ENCODE peak calls at places on chromosome 19, in seven cellular contexts. X is heart right ventricle; V is HCT116; A is body of pancreas; Z is CD4-positive, CD25-positive, alpha-beta regulatory T cell; C is psoas muscle; F is esophagus squamous epithelium. D is an unnamed sample. For H3K4me1, the result is how much of the 10 kb centered on the place peaks cover.

GRCh38 chr19:10292206-10292788 is 2.5 kb downstream of the ICAM5 start:
- DNase-seq in X (peak), V (peak), A (peak), Z (peak), C (peak), F (no peak), D (no peak)

GRCh38 chr19:10288662-10289166 is 1.0 kb upstream of the ICAM5 start:
- DNase-seq in X (no peak), V (peak), A (no peak), Z (no peak), C (no peak), F (no peak), D (no peak)

GRCh38 chr19:51001495-51001894 is at the start of gene KLK8:
- DNase-seq in X (no peak), V (no peak), A (no peak), Z (no peak), C (no peak), F (no peak), D (no peak)

GRCh38 chr19:35013820-35014754 is 14.0 kb downstream of the GRAMD1A start:
- DNase-seq in X (no peak), V (no peak), A (no peak), Z (peak), C (no peak), F (no peak), D (no peak)

GRCh38 chr19:29673451-29674371 is 8.4 kb downstream of the PLEKHF1 start:
- DNase-seq in X (no peak), V (no peak), A (no peak), Z (no peak), C (no peak), F (no peak), D (no peak)

GRCh38 chr19:45455707-45456499 is 11.9 kb upstream of the FOSB start:
- DNase-seq in X (peak), V (peak), A (peak), Z (no peak), C (peak), F (no peak), D (peak)

GRCh38 chr19:11087870-11088507 is 1.3 kb upstream of the LDLR start:
- DNase-seq in X (no peak), V (no peak), A (no peak), Z (no peak), C (no peak), F (no peak), D (no peak)

GRCh38 chr19:18161691-18162039 is 8.7 kb downstream of the PIK3R2 start:
- DNase-seq in X (no peak), V (no peak), A (no peak), Z (no peak), C (no peak), F (no peak), D (no peak)

GRCh38 chr19:6484831-6485230 is 3.2 kb upstream of the DENND1C start:
- DNase-seq in X (no peak), V (no peak), A (no peak), Z (no peak), C (no peak), F (no peak), D (no peak)

GRCh38 chr19:16155128-16155527 is 11.6 kb downstream of the HSH2D start:
- DNase-seq in X (no peak), V (no peak), A (no peak), Z (no peak), C (no peak), F (no peak), D (no peak)

GRCh38 chr19:50050406-50051223 is 24.8 kb downstream of the ZNF473 start:
- DNase-seq in X (peak), V (no peak), A (peak), Z (peak), C (peak), F (peak), D (peak)

GRCh38 chr19:33564836-33565338 is 43.3 kb upstream of the PEPD start:
- DNase-seq in X (no peak), V (no peak), A (no peak), Z (no peak), C (no peak), F (no peak), D (no peak)

GRCh38 chr19:44635581-44636438 is 7.9 kb upstream of the PVR start:
- DNase-seq in X (no peak), V (no peak), A (no peak), Z (no peak), C (no peak), F (no peak), D (peak)

GRCh38 chr19:4064551-4065260 is 2.0 kb downstream of the ZBTB7A start:
- DNase-seq in X (peak), V (no peak), A (peak), Z (peak), C (peak), F (no peak), D (no peak)

GRCh38 chr19:45474191-45474940 is 6.6 kb downstream of the FOSB start:
- DNase-seq in X (no peak), V (no peak), A (no peak), Z (no peak), C (no peak), F (no peak), D (no peak)

GRCh38 chr19:50823389-50824042 is at the start of gene KLK1:
- DNase-seq in X (no peak), V (no peak), A (peak), Z (no peak), C (no peak), F (no peak), D (no peak)

GRCh38 chr19:3324405-3324856 is 42.0 kb upstream of the NFIC start:
- DNase-seq in X (no peak), V (peak), A (peak), Z (peak), C (peak), F (no peak), D (no peak)

GRCh38 chr19:11125994-11126685 is 29.4 kb downstream of the SPC24 start:
- DNase-seq in X (peak), V (peak), A (peak), Z (peak), C (peak), F (no peak), D (no peak)

GRCh38 chr19:31449379-31449778 is 100.1 kb upstream of the TSHZ3 start:
- DNase-seq in X (no peak), V (no peak), A (no peak), Z (no peak), C (no peak), F (no peak), D (no peak)

GRCh38 chr19:56748443-56748842 is 76.9 kb upstream of the ZNF835 start:
- DNase-seq in X (no peak), V (no peak), A (peak), Z (no peak), C (no peak), F (no peak), D (no peak)

GRCh38 chr19:16851031-16851712 is 22.0 kb downstream of the SIN3B start:
- DNase-seq in X (no peak), V (no peak), A (no peak), Z (no peak), C (no peak), F (no peak), D (no peak)

GRCh38 chr19:19406878-19407639 is 1.6 kb downstream of the GATAD2A start:
- DNase-seq in X (no peak), V (no peak), A (peak), Z (peak), C (no peak), F (no peak), D (peak)

GRCh38 chr19:291561-292280 is 518 bp upstream of the PLPP2 start:
- DNase-seq in X (no peak), V (no peak), A (no peak), Z (no peak), C (no peak), F (no peak), D (no peak)

GRCh38 chr19:5588441-5588840 is 20.7 kb upstream of the TINCR start:
- DNase-seq in X (no peak), V (no peak), A (no peak), Z (no peak), C (no peak), F (no peak), D (no peak)

GRCh38 chr19:11995174-11995573 is 30.3 kb downstream of the ZNF763 start:
- DNase-seq in X (no peak), V (no peak), A (no peak), Z (no peak), C (no peak), F (no peak), D (no peak)

GRCh38 chr19:42281175-42282035 is 12.4 kb downstream of the CIC start:
- DNase-seq in X (peak), V (no peak), A (peak), Z (peak), C (peak), F (no peak), D (no peak)

GRCh38 chr19:17868669-17869068 is 3.1 kb upstream of the SLC5A5 start:
- DNase-seq in X (no peak), V (no peak), A (no peak), Z (no peak), C (no peak), F (no peak), D (no peak)

GRCh38 chr19:46579286-46579944 is 21.7 kb upstream of the CALM3 start:
- DNase-seq in X (no peak), V (no peak), A (no peak), Z (peak), C (no peak), F (no peak), D (no peak)

GRCh38 chr19:3450796-3451411 is 29.4 kb downstream of the SMIM24 start:
- DNase-seq in X (peak), V (no peak), A (no peak), Z (no peak), C (peak), F (no peak), D (peak)

GRCh38 chr19:35911790-35912189 is 3.7 kb upstream of the TYROBP start:
- DNase-seq in X (no peak), V (peak), A (peak), Z (no peak), C (no peak), F (no peak), D (peak)

GRCh38 chr19:10142701-10143375 is 23.1 kb upstream of the EIF3G start:
- DNase-seq in X (no peak), V (no peak), A (no peak), Z (peak), C (no peak), F (no peak), D (no peak)

GRCh38 chr19:57947088-57947418 is 453 bp downstream of the ZNF256 start:
- DNase-seq in X (no peak), V (no peak), A (no peak), Z (no peak), C (no peak), F (no peak), D (no peak)

GRCh38 chr19:35986664-35987570 is 8.1 kb upstream of the SDHAF1 start:
- DNase-seq in X (peak), V (no peak), A (peak), Z (no peak), C (peak), F (no peak), D (no peak)

GRCh38 chr19:18645035-18645511 is 8.2 kb downstream of the KLHL26 start:
- DNase-seq in X (no peak), V (no peak), A (no peak), Z (no peak), C (no peak), F (no peak), D (no peak)

GRCh38 chr19:1862068-1862423 is 1.3 kb downstream of the KLF16 start:
- DNase-seq in X (no peak), V (no peak), A (no peak), Z (no peak), C (no peak), F (no peak), D (no peak)
- H3K4me1 ChIP-seq in X (under half), V (half or more), A (half or more), Z (half or more), C (under half), F (half or more), D (under half)

DNA sequence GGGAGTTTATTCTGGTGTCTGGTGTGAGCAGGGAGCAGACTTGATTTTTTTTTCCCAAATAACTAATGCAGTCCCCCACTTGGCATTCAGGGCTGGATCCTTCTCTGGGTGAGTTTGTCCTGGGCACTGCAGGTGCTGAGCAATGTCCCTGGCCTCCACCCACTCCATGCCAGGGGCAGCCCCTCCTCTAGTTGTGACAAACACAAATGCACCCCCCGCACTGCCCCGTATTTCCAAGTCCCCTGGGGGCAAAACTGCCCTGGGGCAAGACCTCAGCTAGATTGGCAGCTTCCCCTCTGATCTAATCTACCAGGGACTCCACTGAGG is 6.4 kb downstream of the MOB3A start:
- DNase-seq in X (no peak), V (no peak), A (no peak), Z (no peak), C (no peak), F (no peak), D (no peak)
- H3K4me1 ChIP-seq in X (under half), V (half or more), A (under half), Z (half or more), C (under half), F (half or more), D (under half)

GRCh38 chr19:8459095-8459494 is 14.3 kb downstream of the HNRNPM start:
- DNase-seq in X (no peak), V (no peak), A (no peak), Z (no peak), C (no peak), F (no peak), D (no peak)
- H3K4me1 ChIP-seq in X (half or more), V (under half), A (half or more), Z (under half), C (half or more), F (half or more), D (under half)

DNA sequence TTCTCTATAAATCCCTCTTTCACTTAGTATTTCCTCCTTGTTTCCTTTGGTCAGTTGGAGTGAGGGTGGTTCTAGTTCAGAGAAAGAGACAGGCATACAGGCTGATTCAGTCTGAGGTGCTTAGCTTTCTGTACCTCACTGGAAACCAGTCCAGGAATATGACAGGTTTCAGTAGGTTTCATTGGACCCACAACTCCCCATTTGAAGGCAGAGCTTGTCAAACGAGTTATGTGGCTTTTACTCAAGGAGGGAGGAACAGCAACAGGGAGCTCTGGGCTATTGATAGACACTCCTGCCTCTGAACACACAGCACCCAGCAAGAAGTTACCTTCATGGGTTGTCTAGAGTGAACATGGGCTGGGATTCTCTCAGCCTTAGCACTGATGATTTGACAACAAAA is 14.5 kb downstream of the ACTN4 start:
- DNase-seq in X (no peak), V (no peak), A (peak), Z (no peak), C (no peak), F (no peak), D (peak)
- H3K4me1 ChIP-seq in X (half or more), V (half or more), A (half or more), Z (half or more), C (half or more), F (half or more), D (half or more)